ENCODE peak calls at places on chromosome 12, in seven cellular contexts. V is progenitor cell of endocrine pancreas, W is AG04450, G is AG09319, M is tibial nerve, Z is uterus, H is mucosa of descending colon. I is an unnamed sample.

GRCh38 chr12:132386926-132387497 is 57.6 kb upstream of the GALNT9 start:
- DNase-seq in V (no peak), W (no peak), G (no peak), M (no peak), Z (no peak), H (peak), I (no peak)

GRCh38 chr12:43832506-43833168 is 3.2 kb upstream of the TMEM117 start:
- DNase-seq in V (no peak), W (no peak), G (no peak), M (no peak), Z (no peak), H (no peak), I (no peak)

GRCh38 chr12:18696971-18697602 is 40.7 kb downstream of the PLCZ1 start:
- DNase-seq in V (no peak), W (peak), G (no peak), M (no peak), Z (no peak), H (no peak), I (no peak)

GRCh38 chr12:6847676-6848075 is 3.4 kb downstream of the CDCA3 start:
- DNase-seq in V (no peak), W (no peak), G (no peak), M (no peak), Z (no peak), H (no peak), I (no peak)

GRCh38 chr12:111781085-111781658 is 14.4 kb downstream of the ALDH2 start:
- DNase-seq in V (no peak), W (no peak), G (no peak), M (no peak), Z (no peak), H (no peak), I (no peak)

GRCh38 chr12:121536058-121536928 is 44.5 kb downstream of the KDM2B start:
- DNase-seq in V (peak), W (peak), G (peak), M (peak), Z (peak), H (peak), I (peak)

GRCh38 chr12:6215932-6216494 is 15.8 kb downstream of the CD9 start:
- DNase-seq in V (no peak), W (no peak), G (peak), M (peak), Z (peak), H (peak), I (no peak)

GRCh38 chr12:83573676-83574075 is 887.0 kb downstream of the TMTC2 start:
- DNase-seq in V (no peak), W (no peak), G (peak), M (peak), Z (no peak), H (no peak), I (no peak)

GRCh38 chr12:88237954-88238353 is 95.8 kb downstream of the TMTC3 start:
- DNase-seq in V (no peak), W (no peak), G (peak), M (no peak), Z (no peak), H (no peak), I (no peak)

GRCh38 chr12:111063296-111064026 is 143.1 kb upstream of the MYL2 start:
- DNase-seq in V (no peak), W (no peak), G (no peak), M (no peak), Z (no peak), H (no peak), I (no peak)

GRCh38 chr12:116615141-116615861 is 56.1 kb downstream of the MAP1LC3B2 start:
- DNase-seq in V (no peak), W (no peak), G (no peak), M (no peak), Z (no peak), H (no peak), I (no peak)

GRCh38 chr12:1338483-1339177 is 255.8 kb downstream of the FBXL14 start:
- DNase-seq in V (no peak), W (no peak), G (no peak), M (no peak), Z (no peak), H (no peak), I (no peak)

GRCh38 chr12:58268080-58268479 is 326.7 kb downstream of the ATP23 start:
- DNase-seq in V (no peak), W (no peak), G (no peak), M (no peak), Z (no peak), H (no peak), I (no peak)

GRCh38 chr12:70645494-70646317 is 8.5 kb upstream of the PTPRB start:
- DNase-seq in V (no peak), W (peak), G (peak), M (no peak), Z (no peak), H (peak), I (no peak)

GRCh38 chr12:26471560-26471959 is 276.2 kb downstream of the SSPN start:
- DNase-seq in V (no peak), W (no peak), G (peak), M (no peak), Z (no peak), H (no peak), I (no peak)

GRCh38 chr12:116783503-116784237 is 45.6 kb downstream of the RNFT2 start:
- DNase-seq in V (no peak), W (no peak), G (no peak), M (no peak), Z (no peak), H (no peak), I (no peak)

GRCh38 chr12:107775093-107775721 is 703 bp downstream of the ASCL4 start:
- DNase-seq in V (peak), W (no peak), G (no peak), M (no peak), Z (no peak), H (no peak), I (peak)

GRCh38 chr12:76706761-76707160 is 57.2 kb upstream of the ZDHHC17 start:
- DNase-seq in V (no peak), W (no peak), G (no peak), M (no peak), Z (no peak), H (no peak), I (no peak)

GRCh38 chr12:65152586-65152985 is 16.8 kb upstream of the LEMD3 start:
- DNase-seq in V (no peak), W (no peak), G (no peak), M (no peak), Z (no peak), H (no peak), I (no peak)

GRCh38 chr12:46221255-46222128 is 47.4 kb downstream of the SLC38A1 start:
- DNase-seq in V (no peak), W (no peak), G (no peak), M (no peak), Z (no peak), H (no peak), I (no peak)

GRCh38 chr12:3667485-3667884 is 85.4 kb downstream of the CRACR2A start:
- DNase-seq in V (no peak), W (no peak), G (no peak), M (no peak), Z (no peak), H (no peak), I (no peak)

GRCh38 chr12:75660805-75661404 is 149.5 kb upstream of the KRR1 start:
- DNase-seq in V (no peak), W (no peak), G (no peak), M (no peak), Z (no peak), H (no peak), I (no peak)

GRCh38 chr12:2637371-2637770 is 157.4 kb upstream of the FKBP4 start:
- DNase-seq in V (no peak), W (no peak), G (no peak), M (no peak), Z (no peak), H (no peak), I (no peak)

GRCh38 chr12:119775246-119775895 is 101.7 kb downstream of the CIT start:
- DNase-seq in V (no peak), W (no peak), G (no peak), M (no peak), Z (no peak), H (no peak), I (no peak)

GRCh38 chr12:102005256-102005655 is 56.5 kb downstream of the WASHC3 start:
- DNase-seq in V (no peak), W (no peak), G (no peak), M (no peak), Z (no peak), H (no peak), I (no peak)

GRCh38 chr12:24226745-24227350 is 277.4 kb upstream of the SOX5 start:
- DNase-seq in V (no peak), W (peak), G (peak), M (no peak), Z (no peak), H (no peak), I (no peak)

GRCh38 chr12:89707623-89707991 is 1.0 kb downstream of the ATP2B1 start:
- DNase-seq in V (peak), W (no peak), G (no peak), M (peak), Z (peak), H (peak), I (peak)

GRCh38 chr12:69972136-69972535 is 147.1 kb downstream of the MYRFL start:
- DNase-seq in V (no peak), W (no peak), G (no peak), M (no peak), Z (no peak), H (no peak), I (no peak)

GRCh38 chr12:25648460-25648859 is 95.4 kb upstream of the LMNTD1 start:
- DNase-seq in V (no peak), W (peak), G (no peak), M (no peak), Z (no peak), H (no peak), I (no peak)

GRCh38 chr12:70756118-70756517 is 118.9 kb upstream of the PTPRB start:
- DNase-seq in V (no peak), W (no peak), G (no peak), M (no peak), Z (no peak), H (no peak), I (no peak)

GRCh38 chr12:122449317-122449716 is 26.8 kb upstream of the CLIP1 start:
- DNase-seq in V (no peak), W (peak), G (peak), M (no peak), Z (no peak), H (no peak), I (no peak)

GRCh38 chr12:3633396-3633795 is 119.5 kb downstream of the CRACR2A start:
- DNase-seq in V (no peak), W (no peak), G (no peak), M (no peak), Z (no peak), H (no peak), I (no peak)

GRCh38 chr12:65741662-65742480 is 82.4 kb upstream of the HMGA2 start:
- DNase-seq in V (peak), W (no peak), G (no peak), M (no peak), Z (peak), H (no peak), I (peak)

DNA sequence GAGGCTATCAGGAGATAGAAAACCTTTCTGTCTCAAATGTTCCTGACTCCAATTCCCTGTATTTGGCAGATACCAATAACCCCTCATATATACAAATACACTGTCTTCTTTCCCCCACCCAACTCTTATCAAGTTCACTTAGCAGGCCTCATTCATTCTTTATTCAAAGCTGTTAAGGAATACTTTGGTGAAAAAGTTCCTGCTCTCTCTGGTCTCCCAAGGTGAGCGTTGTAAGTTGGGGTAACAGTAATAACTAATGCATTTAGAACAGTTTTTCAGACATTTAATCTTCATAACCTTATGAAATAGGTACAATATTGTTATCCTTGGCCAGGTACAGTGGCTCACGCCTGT is 3.9 kb upstream of the GDF11 start:
- DNase-seq in V (no peak), W (no peak), G (no peak), M (no peak), Z (no peak), H (no peak), I (no peak)
- TF ChIP-seq CTCF in V (no peak), W (no peak), G (no peak), M (no peak), Z (no peak), H (no peak), I (no peak)

GRCh38 chr12:93368766-93369165 is 9.0 kb upstream of the NUDT4 start:
- DNase-seq in V (no peak), W (no peak), G (no peak), M (no peak), Z (no peak), H (no peak), I (no peak)
- TF ChIP-seq CTCF in V (no peak), W (no peak), G (no peak), M (no peak), Z (no peak), H (no peak), I (no peak)

DNA sequence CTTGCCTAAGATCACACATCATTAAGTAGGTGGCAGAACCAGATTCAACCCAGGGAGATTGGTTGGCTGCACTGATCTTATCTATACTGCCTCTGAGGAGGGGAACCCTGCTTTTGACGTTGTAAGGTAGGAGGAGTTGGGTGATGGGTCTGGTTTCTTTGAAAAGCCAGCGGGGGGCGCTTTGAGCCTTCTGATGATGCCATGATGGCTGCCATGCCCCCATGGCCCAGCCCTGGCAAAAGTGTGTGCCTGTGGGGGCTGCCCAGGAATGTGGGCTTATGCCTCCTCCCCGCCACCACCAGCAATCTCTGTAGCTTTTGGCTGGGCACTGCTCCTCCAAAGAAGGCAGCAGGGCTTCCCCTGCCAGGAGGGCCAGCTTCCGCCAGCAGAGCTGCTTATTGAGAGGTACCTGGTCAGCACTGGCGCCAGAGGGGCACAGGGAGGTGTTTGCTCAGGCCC is 224.3 kb downstream of the SLC41A2 start:
- DNase-seq in V (no peak), W (no peak), G (no peak), M (no peak), Z (no peak), H (no peak), I (no peak)
- TF ChIP-seq CTCF in V (no peak), W (no peak), G (no peak), M (no peak), Z (no peak), H (no peak), I (no peak)

DNA sequence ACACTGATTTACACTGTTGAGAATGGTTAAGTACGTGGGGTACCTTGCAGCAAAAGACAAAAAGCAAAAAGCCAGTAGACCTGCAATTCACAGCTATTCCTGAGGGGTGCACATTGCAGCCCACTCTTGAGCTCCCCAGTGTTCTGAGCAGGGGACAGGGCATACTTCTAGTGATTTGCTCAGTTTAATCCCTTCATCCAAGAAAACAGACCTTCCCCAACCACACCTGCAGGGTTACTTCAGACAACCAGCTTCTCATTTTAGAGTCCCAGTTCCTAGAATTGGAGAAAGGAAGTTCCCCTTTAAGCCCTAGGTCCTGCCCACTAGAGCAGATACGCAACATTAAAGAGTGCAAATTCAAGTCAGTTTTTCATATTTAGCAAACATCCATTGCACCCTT is 3.6 kb upstream of the WSB2 start:
- DNase-seq in V (no peak), W (no peak), G (no peak), M (no peak), Z (no peak), H (no peak), I (no peak)
- TF ChIP-seq CTCF in V (peak), W (peak), G (no peak), M (peak), Z (no peak), H (no peak), I (peak)

DNA sequence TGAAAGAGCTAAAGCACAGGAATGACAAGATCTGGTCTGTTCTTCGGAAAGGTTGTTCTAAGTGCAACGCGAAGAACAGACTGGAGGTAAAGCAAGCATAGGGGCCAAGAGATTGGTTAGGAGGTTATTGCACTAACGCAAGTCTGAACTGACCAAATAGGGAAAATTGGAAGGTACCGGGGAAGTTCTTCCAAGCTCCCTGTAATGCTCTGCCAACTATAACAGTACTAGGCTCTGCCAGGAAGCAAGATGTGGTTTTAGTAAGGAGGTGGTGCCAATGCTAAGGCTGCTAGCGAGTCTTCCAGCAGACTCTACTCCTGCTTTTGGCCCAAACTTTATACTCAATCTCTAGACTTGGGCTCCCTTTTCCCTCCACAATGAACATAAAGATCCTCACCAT is 138.6 kb downstream of the PAWR start:
- DNase-seq in V (no peak), W (no peak), G (no peak), M (no peak), Z (no peak), H (no peak), I (no peak)
- TF ChIP-seq CTCF in V (no peak), W (no peak), G (no peak), M (no peak), Z (no peak), H (no peak), I (no peak)

DNA sequence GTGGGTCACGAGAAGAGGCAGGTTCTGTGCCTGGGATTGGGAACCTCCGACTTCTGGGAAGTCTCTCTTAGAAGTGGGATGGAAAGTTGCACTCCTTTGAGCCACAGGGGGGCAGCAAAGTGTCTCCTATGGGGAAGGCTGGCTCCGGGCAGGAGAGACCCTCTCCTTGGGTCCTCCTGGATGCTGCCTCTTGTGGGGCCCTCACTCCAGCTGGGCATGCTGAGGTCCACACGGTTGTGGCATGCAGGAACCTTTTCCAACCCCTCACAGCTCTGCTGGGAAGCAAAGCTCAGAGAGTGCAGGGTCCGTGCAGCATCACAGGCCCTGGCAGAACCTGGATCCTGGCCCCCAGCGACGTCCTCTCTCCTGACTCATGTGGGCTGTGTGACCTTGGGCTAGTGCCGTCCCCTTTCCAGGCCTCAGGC is 17.4 kb downstream of the SDSL start:
- DNase-seq in V (peak), W (no peak), G (no peak), M (no peak), Z (no peak), H (no peak), I (peak)
- TF ChIP-seq CTCF in V (peak), W (peak), G (peak), M (peak), Z (no peak), H (peak), I (peak)

I was measured in neural crest cell.